ENCODE peak calls at places on chromosomes 11 and 22, in five cellular contexts. One of them, this sample, is unnamed.

GRCh38 chr11:120128392-120129172 is 9.3 kb downstream of the TRIM29 start:
- DNase-seq in neural progenitor cell: no peak
- DNase-seq in GM23248: peak
- DNase-seq in MM.1S: no peak
- DNase-seq in HCT116: no peak
- DNase-seq in this sample: peak

GRCh38 chr22:50581950-50582561 is 593 bp downstream of the CHKB start:
- DNase-seq in neural progenitor cell: no peak
- DNase-seq in GM23248: peak
- DNase-seq in MM.1S: peak
- DNase-seq in HCT116: no peak
- DNase-seq in this sample: no peak

GRCh38 chr11:125404136-125404810 is 91.8 kb downstream of the FEZ1 start:
- DNase-seq in neural progenitor cell: peak
- DNase-seq in GM23248: no peak
- DNase-seq in MM.1S: no peak
- DNase-seq in HCT116: no peak
- DNase-seq in this sample: no peak

GRCh38 chr11:77101043-77101537 is 1.6 kb upstream of the OMP start:
- DNase-seq in neural progenitor cell: peak
- DNase-seq in GM23248: peak
- DNase-seq in MM.1S: peak
- DNase-seq in HCT116: no peak
- DNase-seq in this sample: peak

GRCh38 chr11:128779036-128779435 is 85.2 kb downstream of the FLI1 start:
- DNase-seq in neural progenitor cell: no peak
- DNase-seq in GM23248: no peak
- DNase-seq in MM.1S: no peak
- DNase-seq in HCT116: no peak
- DNase-seq in this sample: no peak

GRCh38 chr11:125271436-125272064 is 107.0 kb downstream of the PKNOX2 start:
- DNase-seq in neural progenitor cell: no peak
- DNase-seq in GM23248: peak
- DNase-seq in MM.1S: no peak
- DNase-seq in HCT116: no peak
- DNase-seq in this sample: no peak

GRCh38 chr22:24772493-24773220 is 1.9 kb downstream of the PIWIL3 start:
- DNase-seq in neural progenitor cell: peak
- DNase-seq in GM23248: peak
- DNase-seq in MM.1S: no peak
- DNase-seq in HCT116: peak
- DNase-seq in this sample: peak

GRCh38 chr11:93849751-93850584 is 450 bp downstream of the VSTM5 start:
- DNase-seq in neural progenitor cell: peak
- DNase-seq in GM23248: peak
- DNase-seq in MM.1S: no peak
- DNase-seq in HCT116: no peak
- DNase-seq in this sample: peak

GRCh38 chr22:27518583-27519437 is 282.7 kb downstream of the MN1 start:
- DNase-seq in neural progenitor cell: peak
- DNase-seq in GM23248: peak
- DNase-seq in MM.1S: no peak
- DNase-seq in HCT116: no peak
- DNase-seq in this sample: no peak

GRCh38 chr11:26593686-26594085 is 21.6 kb upstream of the MUC15 start:
- DNase-seq in neural progenitor cell: no peak
- DNase-seq in GM23248: no peak
- DNase-seq in MM.1S: no peak
- DNase-seq in HCT116: no peak
- DNase-seq in this sample: no peak

GRCh38 chr11:4181780-4182721 is 87.5 kb downstream of the RRM1 start:
- DNase-seq in neural progenitor cell: peak
- DNase-seq in GM23248: peak
- DNase-seq in MM.1S: peak
- DNase-seq in HCT116: peak
- DNase-seq in this sample: peak

GRCh38 chr22:50487290-50488005 is 789 bp downstream of the MIOX start:
- DNase-seq in neural progenitor cell: no peak
- DNase-seq in GM23248: no peak
- DNase-seq in MM.1S: no peak
- DNase-seq in HCT116: no peak
- DNase-seq in this sample: no peak

GRCh38 chr11:37040921-37041320 is 442.9 kb upstream of the RAG2 start:
- DNase-seq in neural progenitor cell: no peak
- DNase-seq in GM23248: no peak
- DNase-seq in MM.1S: no peak
- DNase-seq in HCT116: no peak
- DNase-seq in this sample: no peak

GRCh38 chr11:18010271-18010670 is 2.6 kb downstream of the SERGEF start:
- DNase-seq in neural progenitor cell: no peak
- DNase-seq in GM23248: peak
- DNase-seq in MM.1S: no peak
- DNase-seq in HCT116: no peak
- DNase-seq in this sample: no peak

GRCh38 chr22:29481265-29482000 is 1.4 kb downstream of the NEFH start:
- DNase-seq in neural progenitor cell: peak
- DNase-seq in GM23248: no peak
- DNase-seq in MM.1S: no peak
- DNase-seq in HCT116: no peak
- DNase-seq in this sample: no peak

GRCh38 chr11:121886005-121886739 is 229.8 kb downstream of the BLID start:
- DNase-seq in neural progenitor cell: no peak
- DNase-seq in GM23248: peak
- DNase-seq in MM.1S: no peak
- DNase-seq in HCT116: no peak
- DNase-seq in this sample: no peak

GRCh38 chr11:27317751-27318150 is 45.3 kb downstream of the CCDC34 start:
- DNase-seq in neural progenitor cell: no peak
- DNase-seq in GM23248: peak
- DNase-seq in MM.1S: no peak
- DNase-seq in HCT116: peak
- DNase-seq in this sample: peak

GRCh38 chr11:103349595-103349994 is 240.4 kb downstream of the DYNC2H1 start:
- DNase-seq in neural progenitor cell: no peak
- DNase-seq in GM23248: no peak
- DNase-seq in MM.1S: no peak
- DNase-seq in HCT116: no peak
- DNase-seq in this sample: no peak

GRCh38 chr11:57248780-57249383 is 11.8 kb upstream of the APLNR start:
- DNase-seq in neural progenitor cell: peak
- DNase-seq in GM23248: peak
- DNase-seq in MM.1S: peak
- DNase-seq in HCT116: peak
- DNase-seq in this sample: peak

GRCh38 chr11:118908931-118909618 is 16.7 kb downstream of the BCL9L start:
- DNase-seq in neural progenitor cell: peak
- DNase-seq in GM23248: peak
- DNase-seq in MM.1S: no peak
- DNase-seq in HCT116: no peak
- DNase-seq in this sample: peak

GRCh38 chr11:121389651-121390050 is 62.5 kb upstream of the SORL1 start:
- DNase-seq in neural progenitor cell: peak
- DNase-seq in GM23248: peak
- DNase-seq in MM.1S: no peak
- DNase-seq in HCT116: no peak
- DNase-seq in this sample: no peak

GRCh38 chr11:33063326-33063775 is 24.0 kb downstream of the TCP11L1 start:
- DNase-seq in neural progenitor cell: no peak
- DNase-seq in GM23248: peak
- DNase-seq in MM.1S: no peak
- DNase-seq in HCT116: no peak
- DNase-seq in this sample: no peak

GRCh38 chr11:64675417-64676252 is 47.4 kb downstream of the NRXN2 start:
- DNase-seq in neural progenitor cell: no peak
- DNase-seq in GM23248: peak
- DNase-seq in MM.1S: no peak
- DNase-seq in HCT116: no peak
- DNase-seq in this sample: peak

GRCh38 chr11:111097191-111097590 is 148.3 kb upstream of the POU2AF2 start:
- DNase-seq in neural progenitor cell: peak
- DNase-seq in GM23248: no peak
- DNase-seq in MM.1S: no peak
- DNase-seq in HCT116: peak
- DNase-seq in this sample: peak

GRCh38 chr11:2462092-2462985 is 17.5 kb downstream of the KCNQ1 start:
- DNase-seq in neural progenitor cell: no peak
- DNase-seq in GM23248: no peak
- DNase-seq in MM.1S: no peak
- DNase-seq in HCT116: no peak
- DNase-seq in this sample: no peak

GRCh38 chr11:104134760-104135159 is 29.2 kb downstream of the PDGFD start:
- DNase-seq in neural progenitor cell: no peak
- DNase-seq in GM23248: peak
- DNase-seq in MM.1S: no peak
- DNase-seq in HCT116: no peak
- DNase-seq in this sample: peak

GRCh38 chr22:29765905-29766631 is 739 bp downstream of the ZMAT5 start:
- DNase-seq in neural progenitor cell: no peak
- DNase-seq in GM23248: peak
- DNase-seq in MM.1S: no peak
- DNase-seq in HCT116: no peak
- DNase-seq in this sample: no peak

GRCh38 chr11:20112291-20113146 is 47.8 kb downstream of the DBX1 start:
- DNase-seq in neural progenitor cell: no peak
- DNase-seq in GM23248: peak
- DNase-seq in MM.1S: no peak
- DNase-seq in HCT116: peak
- DNase-seq in this sample: peak

DNA sequence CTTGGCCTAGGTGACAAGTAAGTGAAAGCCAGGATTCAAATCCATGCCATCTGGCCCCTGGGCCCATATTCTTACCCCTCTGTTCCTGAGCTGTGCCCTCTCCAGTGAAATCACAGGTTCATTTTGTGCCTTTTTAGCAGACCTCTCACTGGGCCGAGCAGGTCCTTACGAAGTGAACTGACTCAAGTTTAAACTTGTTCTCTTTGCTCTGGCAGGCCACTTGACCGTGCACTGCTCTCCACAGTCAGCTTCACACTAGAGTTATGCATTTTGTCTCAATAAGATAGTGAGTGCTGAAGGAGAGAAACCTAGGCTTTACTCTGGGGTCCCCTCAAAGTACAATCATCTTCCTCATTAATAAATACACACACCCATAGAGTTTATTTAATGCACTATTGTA is 40.7 kb downstream of the ARFGAP3 start:
- DNase-seq in neural progenitor cell: no peak
- DNase-seq in GM23248: no peak
- DNase-seq in MM.1S: no peak
- DNase-seq in HCT116: no peak
- DNase-seq in this sample: no peak
- H3K9ac ChIP-seq in neural progenitor cell: no peak
- H3K9ac ChIP-seq in GM23248: no peak
- H3K9ac ChIP-seq in MM.1S: no peak
- H3K9ac ChIP-seq in HCT116: no peak
- H3K9ac ChIP-seq in this sample: no peak

GRCh38 chr22:35522571-35523149 is 18.0 kb upstream of the RASD2 start:
- DNase-seq in neural progenitor cell: no peak
- DNase-seq in GM23248: no peak
- DNase-seq in MM.1S: no peak
- DNase-seq in HCT116: no peak
- DNase-seq in this sample: no peak

GRCh38 chr22:35525687-35526332 is 14.8 kb upstream of the RASD2 start:
- DNase-seq in neural progenitor cell: no peak
- DNase-seq in GM23248: no peak
- DNase-seq in MM.1S: no peak
- DNase-seq in HCT116: no peak
- DNase-seq in this sample: no peak

GRCh38 chr22:35524966-35525686 is 15.5 kb upstream of the RASD2 start:
- DNase-seq in neural progenitor cell: no peak
- DNase-seq in GM23248: peak
- DNase-seq in MM.1S: no peak
- DNase-seq in HCT116: no peak
- DNase-seq in this sample: no peak

GRCh38 chr22:35521358-35522264 is 19.0 kb upstream of the RASD2 start:
- DNase-seq in neural progenitor cell: no peak
- DNase-seq in GM23248: no peak
- DNase-seq in MM.1S: no peak
- DNase-seq in HCT116: no peak
- DNase-seq in this sample: peak

DNA sequence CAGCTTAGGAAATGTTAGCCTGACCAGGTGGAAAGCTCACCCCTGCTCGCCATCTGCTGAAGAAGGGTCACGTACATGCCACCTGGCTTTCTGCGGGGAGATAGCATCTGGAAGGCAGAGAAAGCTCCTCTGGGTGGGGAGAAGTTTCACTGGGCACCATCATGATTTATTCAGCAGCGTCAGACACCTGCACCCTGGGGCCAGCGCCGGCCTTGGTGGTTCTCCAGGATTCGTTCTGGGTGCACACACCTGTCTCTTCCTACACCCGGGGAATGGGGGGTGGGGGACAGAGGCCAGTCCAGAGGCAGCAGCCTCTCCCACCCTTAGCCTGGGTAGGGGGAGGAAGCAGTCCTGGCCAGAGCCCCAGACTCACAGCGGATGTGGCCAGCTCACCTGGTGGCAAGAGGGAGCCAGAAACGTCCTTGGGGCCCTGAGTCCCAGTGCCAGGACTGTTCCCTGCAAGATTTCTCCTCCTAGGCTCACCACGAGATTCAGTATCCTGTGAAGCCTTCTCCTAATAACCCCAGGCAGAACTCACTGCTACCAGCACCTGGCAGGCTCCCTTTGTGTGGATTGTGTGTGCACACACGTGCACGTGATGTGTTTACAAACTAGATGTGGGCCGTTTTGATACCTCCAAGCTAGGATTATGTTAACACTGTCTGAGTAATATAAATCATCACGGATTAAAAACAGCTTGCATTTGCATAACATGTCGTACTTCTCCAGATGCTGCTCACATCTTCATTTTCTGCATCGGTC is 17.3 kb upstream of the RASD2 start:
- DNase-seq in neural progenitor cell: no peak
- DNase-seq in GM23248: no peak
- DNase-seq in MM.1S: peak
- DNase-seq in HCT116: no peak
- DNase-seq in this sample: no peak
- TF ChIP-seq EZH2phosphoT487 in neural progenitor cell: no peak
- TF ChIP-seq EZH2phosphoT487 in GM23248: no peak
- TF ChIP-seq EZH2phosphoT487 in MM.1S: no peak
- TF ChIP-seq EZH2phosphoT487 in HCT116: no peak
- TF ChIP-seq EZH2phosphoT487 in this sample: no peak

GRCh38 chr22:42282943-42283287 is 12.5 kb upstream of the TCF20 start:
- DNase-seq in neural progenitor cell: peak
- DNase-seq in GM23248: peak
- DNase-seq in MM.1S: no peak
- DNase-seq in HCT116: no peak
- DNase-seq in this sample: no peak
- H3K9ac ChIP-seq in neural progenitor cell: no peak
- H3K9ac ChIP-seq in GM23248: no peak
- H3K9ac ChIP-seq in MM.1S: no peak
- H3K9ac ChIP-seq in HCT116: no peak
- H3K9ac ChIP-seq in this sample: no peak

DNA sequence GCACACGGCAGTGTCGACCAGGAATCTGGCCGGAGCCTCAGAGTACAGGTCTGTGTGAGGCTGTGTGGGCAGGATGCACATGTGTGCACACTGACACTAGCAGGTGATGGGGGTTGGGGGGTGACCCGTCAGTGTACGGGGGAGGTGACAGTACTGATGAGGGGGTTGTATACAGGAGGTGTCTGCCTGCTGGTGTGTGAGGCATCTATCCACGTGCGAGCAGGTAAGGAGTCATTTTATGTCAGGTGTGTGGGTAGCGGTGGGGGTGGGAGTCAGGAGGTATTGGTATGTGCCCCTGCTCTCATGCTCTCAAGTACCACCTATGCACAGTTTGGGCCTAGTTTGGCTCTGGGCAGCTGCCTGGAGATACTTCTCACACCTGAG is 4.5 kb upstream of the PHRF1 start:
- DNase-seq in neural progenitor cell: no peak
- DNase-seq in GM23248: no peak
- DNase-seq in MM.1S: no peak
- DNase-seq in HCT116: no peak
- DNase-seq in this sample: no peak
- TF ChIP-seq EZH2phosphoT487 in neural progenitor cell: no peak
- TF ChIP-seq EZH2phosphoT487 in GM23248: no peak
- TF ChIP-seq EZH2phosphoT487 in MM.1S: no peak
- TF ChIP-seq EZH2phosphoT487 in HCT116: no peak
- TF ChIP-seq EZH2phosphoT487 in this sample: no peak

This sample was measured in PC-3.